ENCODE peak calls at places on chromosomes 4 and X, in five cellular contexts. One of them, this sample, is unnamed.

GRCh38 chr4:151540728-151541437 is 131.9 kb downstream of the FHIP1A start:
- DNase-seq in ovary: no peak
- DNase-seq in activated effector memory CD4-positive, alpha-beta T cell treated with Interleukin-2 at 50 U/mL for 16 hours: no peak
- DNase-seq in C1 segment of cervical spinal cord: no peak
- DNase-seq in activated CD8-positive, alpha-beta memory T cell treated with anti-CD3 and anti-CD28 coated beads for 24 hours: no peak
- DNase-seq in this sample: no peak

GRCh38 chr4:173793937-173794510 is 264.0 kb upstream of the HAND2 start:
- DNase-seq in ovary: no peak
- DNase-seq in activated effector memory CD4-positive, alpha-beta T cell treated with Interleukin-2 at 50 U/mL for 16 hours: no peak
- DNase-seq in C1 segment of cervical spinal cord: no peak
- DNase-seq in activated CD8-positive, alpha-beta memory T cell treated with anti-CD3 and anti-CD28 coated beads for 24 hours: no peak
- DNase-seq in this sample: no peak

GRCh38 chrX:140507982-140508305 is 3.1 kb upstream of the SOX3 start:
- DNase-seq in ovary: no peak
- DNase-seq in activated effector memory CD4-positive, alpha-beta T cell treated with Interleukin-2 at 50 U/mL for 16 hours: no peak
- DNase-seq in C1 segment of cervical spinal cord: no peak
- DNase-seq in activated CD8-positive, alpha-beta memory T cell treated with anti-CD3 and anti-CD28 coated beads for 24 hours: no peak
- DNase-seq in this sample: no peak

GRCh38 chrX:41333994-41334865 is at the start of gene DDX3X:
- DNase-seq in ovary: peak; percentile 97
- DNase-seq in activated effector memory CD4-positive, alpha-beta T cell treated with Interleukin-2 at 50 U/mL for 16 hours: peak; percentile 72
- DNase-seq in C1 segment of cervical spinal cord: peak; percentile 70
- DNase-seq in activated CD8-positive, alpha-beta memory T cell treated with anti-CD3 and anti-CD28 coated beads for 24 hours: peak; percentile 98
- DNase-seq in this sample: peak; percentile 71

GRCh38 chr4:70838400-70838971 is 1.2 kb downstream of the GRSF1 start:
- DNase-seq in ovary: no peak
- DNase-seq in activated effector memory CD4-positive, alpha-beta T cell treated with Interleukin-2 at 50 U/mL for 16 hours: no peak
- DNase-seq in C1 segment of cervical spinal cord: no peak
- DNase-seq in activated CD8-positive, alpha-beta memory T cell treated with anti-CD3 and anti-CD28 coated beads for 24 hours: no peak
- DNase-seq in this sample: no peak

GRCh38 chr4:64598068-64598467 is 188.8 kb upstream of the TECRL start:
- DNase-seq in ovary: no peak
- DNase-seq in activated effector memory CD4-positive, alpha-beta T cell treated with Interleukin-2 at 50 U/mL for 16 hours: no peak
- DNase-seq in C1 segment of cervical spinal cord: no peak
- DNase-seq in activated CD8-positive, alpha-beta memory T cell treated with anti-CD3 and anti-CD28 coated beads for 24 hours: no peak
- DNase-seq in this sample: no peak

GRCh38 chrX:15816453-15816838 is 26.2 kb downstream of the ZRSR2 start:
- DNase-seq in ovary: no peak
- DNase-seq in activated effector memory CD4-positive, alpha-beta T cell treated with Interleukin-2 at 50 U/mL for 16 hours: no peak
- DNase-seq in C1 segment of cervical spinal cord: no peak
- DNase-seq in activated CD8-positive, alpha-beta memory T cell treated with anti-CD3 and anti-CD28 coated beads for 24 hours: no peak
- DNase-seq in this sample: no peak

GRCh38 chr4:29852537-29852936 is 867.6 kb upstream of the PCDH7 start:
- DNase-seq in ovary: no peak
- DNase-seq in activated effector memory CD4-positive, alpha-beta T cell treated with Interleukin-2 at 50 U/mL for 16 hours: no peak
- DNase-seq in C1 segment of cervical spinal cord: no peak
- DNase-seq in activated CD8-positive, alpha-beta memory T cell treated with anti-CD3 and anti-CD28 coated beads for 24 hours: no peak
- DNase-seq in this sample: no peak

GRCh38 chr4:48375651-48376291 is 34.4 kb downstream of the SLAIN2 start:
- DNase-seq in ovary: no peak
- DNase-seq in activated effector memory CD4-positive, alpha-beta T cell treated with Interleukin-2 at 50 U/mL for 16 hours: no peak
- DNase-seq in C1 segment of cervical spinal cord: no peak
- DNase-seq in activated CD8-positive, alpha-beta memory T cell treated with anti-CD3 and anti-CD28 coated beads for 24 hours: no peak
- DNase-seq in this sample: no peak

GRCh38 chr4:2811830-2812599 is 19.1 kb downstream of the SH3BP2 start:
- DNase-seq in ovary: peak; percentile 74
- DNase-seq in activated effector memory CD4-positive, alpha-beta T cell treated with Interleukin-2 at 50 U/mL for 16 hours: peak; percentile 48
- DNase-seq in C1 segment of cervical spinal cord: no peak
- DNase-seq in activated CD8-positive, alpha-beta memory T cell treated with anti-CD3 and anti-CD28 coated beads for 24 hours: peak; percentile 85
- DNase-seq in this sample: peak; percentile 48

GRCh38 chr4:88610771-88611170 is 18.5 kb downstream of the HERC3 start:
- DNase-seq in ovary: peak; percentile 48
- DNase-seq in activated effector memory CD4-positive, alpha-beta T cell treated with Interleukin-2 at 50 U/mL for 16 hours: no peak
- DNase-seq in C1 segment of cervical spinal cord: no peak
- DNase-seq in activated CD8-positive, alpha-beta memory T cell treated with anti-CD3 and anti-CD28 coated beads for 24 hours: no peak
- DNase-seq in this sample: no peak

GRCh38 chr4:13766722-13767495 is 139.4 kb upstream of the BOD1L1 start:
- DNase-seq in ovary: no peak
- DNase-seq in activated effector memory CD4-positive, alpha-beta T cell treated with Interleukin-2 at 50 U/mL for 16 hours: no peak
- DNase-seq in C1 segment of cervical spinal cord: no peak
- DNase-seq in activated CD8-positive, alpha-beta memory T cell treated with anti-CD3 and anti-CD28 coated beads for 24 hours: no peak
- DNase-seq in this sample: no peak

GRCh38 chrX:153873282-153874090 is 12.5 kb downstream of the L1CAM start:
- DNase-seq in ovary: no peak
- DNase-seq in activated effector memory CD4-positive, alpha-beta T cell treated with Interleukin-2 at 50 U/mL for 16 hours: no peak
- DNase-seq in C1 segment of cervical spinal cord: no peak
- DNase-seq in activated CD8-positive, alpha-beta memory T cell treated with anti-CD3 and anti-CD28 coated beads for 24 hours: no peak
- DNase-seq in this sample: no peak

GRCh38 chr4:177740563-177740962 is 298.3 kb upstream of the AGA start:
- DNase-seq in ovary: no peak
- DNase-seq in activated effector memory CD4-positive, alpha-beta T cell treated with Interleukin-2 at 50 U/mL for 16 hours: no peak
- DNase-seq in C1 segment of cervical spinal cord: no peak
- DNase-seq in activated CD8-positive, alpha-beta memory T cell treated with anti-CD3 and anti-CD28 coated beads for 24 hours: no peak
- DNase-seq in this sample: no peak

GRCh38 chr4:127632420-127633403 is at the start of gene INTU:
- DNase-seq in ovary: peak; percentile 94
- DNase-seq in activated effector memory CD4-positive, alpha-beta T cell treated with Interleukin-2 at 50 U/mL for 16 hours: no peak
- DNase-seq in C1 segment of cervical spinal cord: peak; percentile 15
- DNase-seq in activated CD8-positive, alpha-beta memory T cell treated with anti-CD3 and anti-CD28 coated beads for 24 hours: peak; percentile 57
- DNase-seq in this sample: no peak

GRCh38 chr4:84681488-84682274 is 98.8 kb downstream of the CDS1 start:
- DNase-seq in ovary: no peak
- DNase-seq in activated effector memory CD4-positive, alpha-beta T cell treated with Interleukin-2 at 50 U/mL for 16 hours: no peak
- DNase-seq in C1 segment of cervical spinal cord: no peak
- DNase-seq in activated CD8-positive, alpha-beta memory T cell treated with anti-CD3 and anti-CD28 coated beads for 24 hours: no peak
- DNase-seq in this sample: no peak

This sample was measured in CD8-positive, alpha-beta T cell.